ENCODE peak calls at places on chromosomes 6 and 20, in four cellular contexts. I is SIG-M5; A is stimulated activated CD4-positive, alpha-beta T cell treated with anti-CD3 and anti-CD28 coated beads, Interleukin-2, amount 100 ng/mL, for 24 hours; T is hepatocyte. X is an unnamed sample.

GRCh38 chr6:62746968-62747367 is 460.9 kb upstream of the KHDRBS2 start:
- DNase-seq in A (no peak), T (no peak), I (no peak), X (no peak)

GRCh38 chr6:27867941-27868705 is 44.1 kb downstream of the OR2B2 start:
- DNase-seq in T (no peak), A (no peak), I (no peak), X (no peak)

GRCh38 chr20:25623225-25623735 is 534 bp downstream of the NANP start:
- DNase-seq in T (peak; percentile 61), I (no peak), A (peak; percentile 41), X (no peak)

GRCh38 chr6:112029045-112029822 is 24.7 kb upstream of the CCN6 start:
- DNase-seq in I (no peak), T (peak; percentile 58), A (peak; percentile 77), X (no peak)

GRCh38 chr6:15776458-15776980 is 113.7 kb upstream of the DTNBP1 start:
- DNase-seq in T (no peak), I (no peak), A (peak; percentile 43), X (no peak)

GRCh38 chr6:105771313-105771970 is 314.7 kb upstream of the PRDM1 start:
- DNase-seq in I (no peak), A (no peak), T (no peak), X (no peak)

GRCh38 chr20:17859616-17860232 is 108.9 kb downstream of the SNX5 start:
- DNase-seq in T (no peak), I (no peak), A (no peak), X (no peak)

GRCh38 chr6:76633259-76633658 is 560.8 kb upstream of the IMPG1 start:
- DNase-seq in A (no peak), T (no peak), I (no peak), X (no peak)

GRCh38 chr6:16157909-16158308 is 29.0 kb downstream of the MYLIP start:
- DNase-seq in T (no peak), A (no peak), I (no peak), X (no peak)

GRCh38 chr6:163756079-163756478 is 341.6 kb downstream of the QKI start:
- DNase-seq in T (no peak), I (peak; percentile 68), A (no peak), X (no peak)

GRCh38 chr20:3251806-3252205 is 12.8 kb upstream of the SLC4A11 start:
- DNase-seq in A (no peak), I (no peak), T (no peak), X (peak; percentile 21)

GRCh38 chr6:55729665-55730064 is 145.7 kb downstream of the BMP5 start:
- DNase-seq in I (no peak), A (no peak), T (no peak), X (no peak)

GRCh38 chr20:12882832-12883506 is 125.8 kb upstream of the SPTLC3 start:
- DNase-seq in T (peak; percentile 28), A (no peak), I (no peak), X (no peak)

GRCh38 chr6:97813881-97814280 is 530.9 kb upstream of the MMS22L start:
- DNase-seq in T (no peak), I (no peak), A (no peak), X (peak; percentile 2)

GRCh38 chr6:34709386-34709785 is 12.8 kb upstream of the ILRUN start:
- DNase-seq in I (no peak), T (peak; percentile 44), A (no peak), X (peak; percentile 64)

GRCh38 chr6:136331461-136331860 is 41.8 kb upstream of the BCLAF1 start:
- DNase-seq in T (no peak), A (no peak), I (no peak), X (no peak)

GRCh38 chr6:36906539-36906938 is 20.8 kb downstream of the C6orf89 start:
- DNase-seq in T (no peak), A (no peak), I (no peak), X (no peak)

GRCh38 chr6:38773338-38773737 is 58.2 kb downstream of the DNAH8 start:
- DNase-seq in T (peak; percentile 22), A (peak; percentile 25), I (no peak), X (no peak)

GRCh38 chr20:63498950-63499332 is at the start of gene EEF1A2:
- DNase-seq in A (peak; percentile 47), T (peak; percentile 78), I (no peak), X (no peak)

GRCh38 chr6:37078814-37079213 is 73.4 kb downstream of the FGD2 start:
- DNase-seq in A (no peak), T (no peak), I (no peak), X (no peak)

GRCh38 chr6:158507174-158507573 is 52.7 kb upstream of the TMEM181 start:
- DNase-seq in I (no peak), A (no peak), T (no peak), X (no peak)

GRCh38 chr6:135922170-135922569 is 70.7 kb downstream of the PDE7B start:
- DNase-seq in A (no peak), T (peak; percentile 48), I (no peak), X (no peak)

GRCh38 chr20:58472273-58473018 is 42.8 kb downstream of the APCDD1L start:
- DNase-seq in I (no peak), T (no peak), A (no peak), X (no peak)

GRCh38 chr6:134537146-134537555 is 219.2 kb upstream of the SGK1 start:
- DNase-seq in T (no peak), A (no peak), I (no peak), X (no peak)

GRCh38 chr20:50009521-50010454 is 27.0 kb downstream of the SNAI1 start:
- DNase-seq in A (no peak), I (no peak), T (no peak), X (no peak)

GRCh38 chr6:90677440-90677839 is 90.6 kb upstream of the MAP3K7 start:
- DNase-seq in T (no peak), A (no peak), I (no peak), X (no peak)

GRCh38 chr6:125984311-125984710 is 2.0 kb upstream of the TRMT11 start:
- DNase-seq in T (peak; percentile 29), I (no peak), A (no peak), X (no peak)

GRCh38 chr20:23049933-23050838 is 714 bp upstream of the THBD start:
- DNase-seq in A (no peak), I (no peak), T (peak; percentile 62), X (no peak)

GRCh38 chr6:119076966-119077642 is 1.4 kb downstream of the FAM184A start:
- DNase-seq in T (no peak), A (no peak), I (no peak), X (no peak)

GRCh38 chr6:17851001-17851719 is 136.3 kb downstream of the KIF13A start:
- DNase-seq in T (no peak), A (no peak), I (no peak), X (no peak)

GRCh38 chr20:35883341-35883777 is 70.9 kb downstream of the SCAND1 start:
- DNase-seq in A (no peak), I (no peak), T (no peak), X (no peak)

GRCh38 chr6:148272084-148272483 is 70.6 kb upstream of the SASH1 start:
- DNase-seq in A (no peak), I (no peak), T (peak; percentile 40), X (no peak)

GRCh38 chr6:152338335-152339125 is 298.6 kb downstream of the SYNE1 start:
- DNase-seq in I (no peak), A (peak; percentile 70), T (peak; percentile 52), X (peak; percentile 8)

GRCh38 chr20:1876975-1877603 is 18.1 kb upstream of the SIRPA start:
- DNase-seq in T (peak; percentile 73), I (no peak), A (no peak), X (no peak)

X was measured in hypothalamus.